ENCODE peak calls at places on chromosome 11, in four cellular contexts. L is neural crest cell, D is iPS-NIHi11, M is activated gamma-delta T cell. Y is an unnamed sample.

GRCh38 chr11:78808903-78809302 is 234.2 kb upstream of the NARS2 start:
- DNase-seq in L (no peak), D (no peak), M (no peak), Y (no peak)

GRCh38 chr11:66878554-66878953 is 21.7 kb downstream of the LRFN4 start:
- DNase-seq in L (no peak), D (no peak), M (no peak), Y (no peak)

GRCh38 chr11:84543367-84544159 is 1083.6 kb downstream of the DLG2 start:
- DNase-seq in L (no peak), D (peak; percentile 39), M (no peak), Y (peak; percentile 35)

GRCh38 chr11:20671856-20672546 is 2.6 kb downstream of the NELL1 start:
- DNase-seq in L (no peak), D (peak; percentile 26), M (no peak), Y (peak; percentile 10)

GRCh38 chr11:36487619-36488018 is 22.5 kb downstream of the TRAF6 start:
- DNase-seq in L (no peak), D (no peak), M (no peak), Y (no peak)

GRCh38 chr11:131977231-131977630 is 606.8 kb downstream of the NTM start:
- DNase-seq in L (no peak), D (peak; percentile 19), M (no peak), Y (peak; percentile 49)

GRCh38 chr11:47983464-47984397 is 3.4 kb downstream of the PTPRJ start:
- DNase-seq in L (no peak), D (no peak), M (no peak), Y (no peak)

GRCh38 chr11:106276859-106277436 is 199.5 kb downstream of the AASDHPPT start:
- DNase-seq in L (no peak), D (peak; percentile 34), M (no peak), Y (peak; percentile 64)

GRCh38 chr11:118530180-118530682 is 761 bp upstream of the TMEM25 start:
- DNase-seq in L (no peak), D (no peak), M (no peak), Y (no peak)

GRCh38 chr11:8729837-8730696 is 47.5 kb downstream of the RPL27A start:
- DNase-seq in L (no peak), D (no peak), M (no peak), Y (no peak)

GRCh38 chr11:122207921-122208764 is 92.1 kb upstream of the BLID start:
- DNase-seq in L (no peak), D (no peak), M (no peak), Y (no peak)

GRCh38 chr11:11821899-11822298 is 19.9 kb upstream of the USP47 start:
- DNase-seq in L (no peak), D (no peak), M (no peak), Y (no peak)

GRCh38 chr11:27217948-27218410 is 145.0 kb downstream of the CCDC34 start:
- DNase-seq in L (no peak), D (no peak), M (no peak), Y (no peak)

GRCh38 chr11:125071408-125071807 is 8.3 kb downstream of the SLC37A2 start:
- DNase-seq in L (no peak), D (no peak), M (no peak), Y (no peak)

GRCh38 chr11:68321293-68322030 is 9.1 kb downstream of the LRP5 start:
- DNase-seq in L (no peak), D (no peak), M (no peak), Y (no peak)

GRCh38 chr11:17915500-17916143 is 97.2 kb downstream of the SERGEF start:
- DNase-seq in L (no peak), D (no peak), M (no peak), Y (no peak)

GRCh38 chr11:67489203-67489859 is 6.5 kb downstream of the AIP start:
- DNase-seq in L (no peak), D (no peak), M (no peak), Y (no peak)

GRCh38 chr11:32280339-32280738 is 155.0 kb downstream of the WT1 start:
- DNase-seq in L (no peak), D (no peak), M (no peak), Y (no peak)

GRCh38 chr11:3849297-3849874 is 6.1 kb upstream of the STIM1 start:
- DNase-seq in L (peak; percentile 54), D (no peak), M (no peak), Y (no peak)

GRCh38 chr11:44621140-44621681 is 55.7 kb downstream of the CD82 start:
- DNase-seq in L (peak; percentile 90), D (peak; percentile 90), M (peak; percentile 25), Y (peak; percentile 92)

GRCh38 chr11:123381817-123382554 is 48.1 kb upstream of the GRAMD1B start:
- DNase-seq in L (no peak), D (no peak), M (no peak), Y (no peak)

GRCh38 chr11:68674461-68674860 is 9.9 kb upstream of the GAL start:
- DNase-seq in L (no peak), D (no peak), M (no peak), Y (no peak)

GRCh38 chr11:47641585-47642098 is 717 bp downstream of the MTCH2 start:
- DNase-seq in L (no peak), D (no peak), M (no peak), Y (no peak)

GRCh38 chr11:117720061-117720511 is 76.9 kb downstream of the DSCAML1 start:
- DNase-seq in L (peak; percentile 27), D (peak; percentile 49), M (no peak), Y (peak; percentile 61)

Y was measured in ELF-1.